ENCODE peak calls at places on chromosomes 11 and 22, in six cellular contexts. One of them, this sample, is unnamed.

GRCh38 chr11:46107780-46108179 is 13.5 kb downstream of the PHF21A start:
- DNase-seq in MM.1S: no peak
- DNase-seq in HAP-1: no peak
- DNase-seq in right atrium auricular region: no peak
- DNase-seq in uterus: no peak
- DNase-seq in naive thymus-derived CD4-positive, alpha-beta T cell: no peak
- DNase-seq in this sample: no peak

GRCh38 chr11:63892233-63892632 is 24.7 kb downstream of the RCOR2 start:
- DNase-seq in MM.1S: no peak
- DNase-seq in uterus: no peak
- DNase-seq in naive thymus-derived CD4-positive, alpha-beta T cell: no peak
- DNase-seq in right atrium auricular region: no peak
- DNase-seq in HAP-1: no peak
- DNase-seq in this sample: no peak

GRCh38 chr22:30079952-30080533 is at the start of gene HORMAD2:
- DNase-seq in uterus: no peak
- DNase-seq in naive thymus-derived CD4-positive, alpha-beta T cell: no peak
- DNase-seq in right atrium auricular region: no peak
- DNase-seq in MM.1S: peak; percentile 14
- DNase-seq in HAP-1: no peak
- DNase-seq in this sample: no peak

GRCh38 chr22:27610863-27611786 is 190.4 kb downstream of the MN1 start:
- DNase-seq in uterus: no peak
- DNase-seq in HAP-1: no peak
- DNase-seq in right atrium auricular region: no peak
- DNase-seq in naive thymus-derived CD4-positive, alpha-beta T cell: no peak
- DNase-seq in MM.1S: no peak
- DNase-seq in this sample: no peak

GRCh38 chr11:35932641-35933571 is 11.0 kb upstream of the LDLRAD3 start:
- DNase-seq in HAP-1: no peak
- DNase-seq in MM.1S: no peak
- DNase-seq in uterus: no peak
- DNase-seq in right atrium auricular region: no peak
- DNase-seq in naive thymus-derived CD4-positive, alpha-beta T cell: no peak
- DNase-seq in this sample: no peak

GRCh38 chr11:93905384-93905783 is 55.0 kb upstream of the VSTM5 start:
- DNase-seq in right atrium auricular region: no peak
- DNase-seq in MM.1S: no peak
- DNase-seq in naive thymus-derived CD4-positive, alpha-beta T cell: no peak
- DNase-seq in HAP-1: no peak
- DNase-seq in uterus: no peak
- DNase-seq in this sample: no peak

GRCh38 chr11:95556342-95557151 is 233.0 kb downstream of the FAM76B start:
- DNase-seq in right atrium auricular region: no peak
- DNase-seq in MM.1S: peak; percentile 71
- DNase-seq in HAP-1: no peak
- DNase-seq in uterus: peak; percentile 78
- DNase-seq in naive thymus-derived CD4-positive, alpha-beta T cell: no peak
- DNase-seq in this sample: no peak

GRCh38 chr11:78425436-78425835 is 7.8 kb upstream of the GAB2 start:
- DNase-seq in HAP-1: no peak
- DNase-seq in naive thymus-derived CD4-positive, alpha-beta T cell: no peak
- DNase-seq in uterus: no peak
- DNase-seq in right atrium auricular region: no peak
- DNase-seq in MM.1S: no peak
- DNase-seq in this sample: no peak

GRCh38 chr22:44486538-44486937 is 11.5 kb downstream of the RTL6 start:
- DNase-seq in MM.1S: no peak
- DNase-seq in uterus: no peak
- DNase-seq in naive thymus-derived CD4-positive, alpha-beta T cell: no peak
- DNase-seq in HAP-1: no peak
- DNase-seq in right atrium auricular region: peak; percentile 52
- DNase-seq in this sample: no peak

GRCh38 chr11:62505112-62505783 is 41.4 kb downstream of the AHNAK start:
- DNase-seq in right atrium auricular region: no peak
- DNase-seq in naive thymus-derived CD4-positive, alpha-beta T cell: no peak
- DNase-seq in MM.1S: no peak
- DNase-seq in HAP-1: no peak
- DNase-seq in uterus: peak; percentile 28
- DNase-seq in this sample: no peak

GRCh38 chr11:118241191-118242098 is 10.7 kb downstream of the MPZL3 start:
- DNase-seq in HAP-1: no peak
- DNase-seq in uterus: peak; percentile 28
- DNase-seq in naive thymus-derived CD4-positive, alpha-beta T cell: no peak
- DNase-seq in right atrium auricular region: no peak
- DNase-seq in MM.1S: no peak
- DNase-seq in this sample: no peak

GRCh38 chr11:47376543-47377371 is 1.6 kb downstream of the SPI1 start:
- DNase-seq in uterus: no peak
- DNase-seq in HAP-1: no peak
- DNase-seq in right atrium auricular region: no peak
- DNase-seq in naive thymus-derived CD4-positive, alpha-beta T cell: no peak
- DNase-seq in MM.1S: no peak
- DNase-seq in this sample: no peak

GRCh38 chr22:20566420-20567260 is 59.2 kb downstream of the MED15 start:
- DNase-seq in naive thymus-derived CD4-positive, alpha-beta T cell: peak; percentile 89
- DNase-seq in HAP-1: no peak
- DNase-seq in right atrium auricular region: no peak
- DNase-seq in uterus: peak; percentile 72
- DNase-seq in MM.1S: no peak
- DNase-seq in this sample: peak; percentile 33

GRCh38 chr22:19916941-19917340 is 24.6 kb upstream of the COMT start:
- DNase-seq in HAP-1: no peak
- DNase-seq in MM.1S: peak; percentile 64
- DNase-seq in naive thymus-derived CD4-positive, alpha-beta T cell: no peak
- DNase-seq in uterus: no peak
- DNase-seq in right atrium auricular region: no peak
- DNase-seq in this sample: no peak

GRCh38 chr11:76086713-76087635 is 119.3 kb downstream of the WNT11 start:
- DNase-seq in naive thymus-derived CD4-positive, alpha-beta T cell: no peak
- DNase-seq in right atrium auricular region: no peak
- DNase-seq in uterus: no peak
- DNase-seq in HAP-1: no peak
- DNase-seq in MM.1S: no peak
- DNase-seq in this sample: no peak

GRCh38 chr11:105611414-105611813 is 1.5 kb downstream of the GRIA4 start:
- DNase-seq in uterus: no peak
- DNase-seq in right atrium auricular region: no peak
- DNase-seq in naive thymus-derived CD4-positive, alpha-beta T cell: no peak
- DNase-seq in HAP-1: no peak
- DNase-seq in MM.1S: no peak
- DNase-seq in this sample: no peak

GRCh38 chr11:126943319-126943718 is 57.3 kb downstream of the KIRREL3 start:
- DNase-seq in naive thymus-derived CD4-positive, alpha-beta T cell: no peak
- DNase-seq in right atrium auricular region: no peak
- DNase-seq in HAP-1: no peak
- DNase-seq in MM.1S: no peak
- DNase-seq in uterus: no peak
- DNase-seq in this sample: no peak

GRCh38 chr11:71449596-71449995 is 1.4 kb upstream of the DHCR7 start:
- DNase-seq in HAP-1: no peak
- DNase-seq in naive thymus-derived CD4-positive, alpha-beta T cell: no peak
- DNase-seq in right atrium auricular region: no peak
- DNase-seq in MM.1S: no peak
- DNase-seq in uterus: no peak
- DNase-seq in this sample: no peak

GRCh38 chr11:119774180-119774763 is 45.3 kb upstream of the NECTIN1 start:
- DNase-seq in uterus: no peak
- DNase-seq in right atrium auricular region: no peak
- DNase-seq in MM.1S: peak; percentile 49
- DNase-seq in HAP-1: no peak
- DNase-seq in naive thymus-derived CD4-positive, alpha-beta T cell: no peak
- DNase-seq in this sample: no peak

GRCh38 chr22:35400335-35400680 is 368 bp downstream of the MCM5 start:
- DNase-seq in uterus: no peak
- DNase-seq in naive thymus-derived CD4-positive, alpha-beta T cell: no peak
- DNase-seq in HAP-1: no peak
- DNase-seq in right atrium auricular region: no peak
- DNase-seq in MM.1S: peak; percentile 40
- DNase-seq in this sample: peak; percentile 18

GRCh38 chr11:77407613-77408012 is 66.3 kb downstream of the PAK1 start:
- DNase-seq in naive thymus-derived CD4-positive, alpha-beta T cell: no peak
- DNase-seq in right atrium auricular region: no peak
- DNase-seq in HAP-1: no peak
- DNase-seq in MM.1S: no peak
- DNase-seq in uterus: peak; percentile 40
- DNase-seq in this sample: no peak

GRCh38 chr11:1326435-1327063 is 17.1 kb upstream of the TOLLIP start:
- DNase-seq in MM.1S: no peak
- DNase-seq in right atrium auricular region: no peak
- DNase-seq in HAP-1: no peak
- DNase-seq in naive thymus-derived CD4-positive, alpha-beta T cell: no peak
- DNase-seq in uterus: no peak
- DNase-seq in this sample: no peak

GRCh38 chr11:19511413-19512183 is 201.0 kb upstream of the NAV2 start:
- DNase-seq in HAP-1: no peak
- DNase-seq in MM.1S: no peak
- DNase-seq in naive thymus-derived CD4-positive, alpha-beta T cell: no peak
- DNase-seq in uterus: peak; percentile 19
- DNase-seq in right atrium auricular region: peak; percentile 73
- DNase-seq in this sample: no peak

GRCh38 chr11:119405986-119406385 is 17.0 kb downstream of the THY1 start:
- DNase-seq in naive thymus-derived CD4-positive, alpha-beta T cell: no peak
- DNase-seq in uterus: no peak
- DNase-seq in MM.1S: no peak
- DNase-seq in right atrium auricular region: no peak
- DNase-seq in HAP-1: no peak
- DNase-seq in this sample: no peak

GRCh38 chr22:30038219-30038618 is 42.0 kb upstream of the HORMAD2 start:
- DNase-seq in HAP-1: no peak
- DNase-seq in naive thymus-derived CD4-positive, alpha-beta T cell: no peak
- DNase-seq in uterus: peak; percentile 29
- DNase-seq in right atrium auricular region: no peak
- DNase-seq in MM.1S: no peak
- DNase-seq in this sample: no peak

GRCh38 chr11:126607374-126607773 is 251.9 kb downstream of the ST3GAL4 start:
- DNase-seq in HAP-1: peak; percentile 31
- DNase-seq in uterus: no peak
- DNase-seq in right atrium auricular region: peak; percentile 62
- DNase-seq in MM.1S: peak; percentile 45
- DNase-seq in naive thymus-derived CD4-positive, alpha-beta T cell: no peak
- DNase-seq in this sample: no peak

GRCh38 chr11:117944554-117944953 is 15.4 kb upstream of the TMPRSS13 start:
- DNase-seq in uterus: no peak
- DNase-seq in MM.1S: no peak
- DNase-seq in naive thymus-derived CD4-positive, alpha-beta T cell: no peak
- DNase-seq in right atrium auricular region: no peak
- DNase-seq in HAP-1: no peak
- DNase-seq in this sample: no peak

DNA sequence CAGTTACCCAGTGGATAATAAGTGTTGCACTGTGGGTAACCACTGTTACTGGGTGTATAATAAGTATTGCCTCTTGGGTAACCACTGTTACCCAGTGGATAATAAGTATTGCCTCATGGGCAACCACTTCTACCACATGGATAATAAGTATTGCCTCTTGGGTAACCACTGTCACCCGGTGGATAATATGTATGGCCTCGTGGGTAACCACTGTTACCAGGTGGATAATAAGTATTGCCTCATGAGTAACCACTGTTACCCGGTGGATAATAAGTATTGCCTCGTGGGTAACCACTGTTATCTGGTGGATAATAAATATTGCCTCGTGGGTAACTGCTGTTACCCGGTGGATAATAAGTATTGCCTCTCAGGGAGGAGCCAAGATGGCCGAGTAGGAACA is 29.7 kb upstream of the NXPE4 start:
- DNase-seq in right atrium auricular region: no peak
- DNase-seq in uterus: no peak
- DNase-seq in HAP-1: no peak
- DNase-seq in MM.1S: no peak
- DNase-seq in naive thymus-derived CD4-positive, alpha-beta T cell: no peak
- DNase-seq in this sample: no peak
- H3K9me3 ChIP-seq in right atrium auricular region: no peaks in the 10 kb centered on the region
- H3K9me3 ChIP-seq in uterus: no peaks in the 10 kb centered on the region
- H3K9me3 ChIP-seq in HAP-1: no peaks in the 10 kb centered on the region
- H3K9me3 ChIP-seq in MM.1S: no peaks in the 10 kb centered on the region
- H3K9me3 ChIP-seq in naive thymus-derived CD4-positive, alpha-beta T cell: no peaks in the 10 kb centered on the region
- H3K9me3 ChIP-seq in this sample: peaks cover 1% of the 10 kb centered on the region

GRCh38 chr22:49568751-49569285 is 258.9 kb downstream of the BRD1 start:
- DNase-seq in naive thymus-derived CD4-positive, alpha-beta T cell: no peak
- DNase-seq in HAP-1: no peak
- DNase-seq in MM.1S: no peak
- DNase-seq in uterus: no peak
- DNase-seq in right atrium auricular region: no peak
- DNase-seq in this sample: no peak

GRCh38 chr22:49569286-49570031 is 258.2 kb downstream of the BRD1 start:
- DNase-seq in uterus: no peak
- DNase-seq in HAP-1: no peak
- DNase-seq in right atrium auricular region: no peak
- DNase-seq in MM.1S: no peak
- DNase-seq in naive thymus-derived CD4-positive, alpha-beta T cell: no peak
- DNase-seq in this sample: no peak

GRCh38 chr22:49570032-49570848 is 257.4 kb downstream of the BRD1 start:
- DNase-seq in uterus: peak; percentile 2
- DNase-seq in MM.1S: no peak
- DNase-seq in right atrium auricular region: no peak
- DNase-seq in HAP-1: no peak
- DNase-seq in naive thymus-derived CD4-positive, alpha-beta T cell: no peak
- DNase-seq in this sample: no peak

GRCh38 chr22:49573109-49573765 is 254.4 kb downstream of the BRD1 start:
- DNase-seq in uterus: no peak
- DNase-seq in MM.1S: no peak
- DNase-seq in HAP-1: no peak
- DNase-seq in naive thymus-derived CD4-positive, alpha-beta T cell: no peak
- DNase-seq in right atrium auricular region: no peak
- DNase-seq in this sample: no peak

DNA sequence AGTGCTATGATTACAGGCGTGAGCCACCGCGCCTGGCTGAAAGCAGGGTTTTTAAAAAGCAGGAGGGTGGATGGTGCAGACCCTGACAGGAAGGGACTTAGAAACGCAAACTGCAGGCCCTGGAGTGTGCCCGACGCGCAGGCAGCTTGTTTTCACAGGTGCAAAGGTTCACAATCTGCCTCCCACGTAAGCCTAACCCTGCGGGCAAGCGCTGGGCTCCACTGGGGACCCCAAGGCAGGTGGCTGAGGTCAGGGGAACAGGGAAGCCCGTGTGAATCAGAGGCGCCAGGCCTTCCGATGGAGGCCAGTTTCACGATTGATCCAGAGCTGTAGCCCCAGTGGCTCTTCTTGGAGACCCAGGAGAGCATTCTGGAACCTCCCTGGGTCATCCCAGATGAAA is 256.3 kb downstream of the BRD1 start:
- DNase-seq in uterus: no peak
- DNase-seq in MM.1S: no peak
- DNase-seq in HAP-1: no peak
- DNase-seq in naive thymus-derived CD4-positive, alpha-beta T cell: no peak
- DNase-seq in right atrium auricular region: no peak
- DNase-seq in this sample: no peak
- H3K9me3 ChIP-seq in uterus: no peaks in the 10 kb centered on the region
- H3K9me3 ChIP-seq in MM.1S: no peaks in the 10 kb centered on the region
- H3K9me3 ChIP-seq in HAP-1: no peaks in the 10 kb centered on the region
- H3K9me3 ChIP-seq in naive thymus-derived CD4-positive, alpha-beta T cell: no peaks in the 10 kb centered on the region
- H3K9me3 ChIP-seq in right atrium auricular region: no peaks in the 10 kb centered on the region
- H3K9me3 ChIP-seq in this sample: no peaks in the 10 kb centered on the region

GRCh38 chr11:68481579-68482240 is 21.2 kb downstream of the PPP6R3 start:
- DNase-seq in HAP-1: no peak
- DNase-seq in MM.1S: no peak
- DNase-seq in naive thymus-derived CD4-positive, alpha-beta T cell: no peak
- DNase-seq in right atrium auricular region: no peak
- DNase-seq in uterus: no peak
- DNase-seq in this sample: no peak
- H3K9me3 ChIP-seq in HAP-1: peaks cover 3% of the 10 kb centered on the region
- H3K9me3 ChIP-seq in MM.1S: no peaks in the 10 kb centered on the region
- H3K9me3 ChIP-seq in naive thymus-derived CD4-positive, alpha-beta T cell: no peaks in the 10 kb centered on the region
- H3K9me3 ChIP-seq in right atrium auricular region: no peaks in the 10 kb centered on the region
- H3K9me3 ChIP-seq in uterus: no peaks in the 10 kb centered on the region
- H3K9me3 ChIP-seq in this sample: no peaks in the 10 kb centered on the region

GRCh38 chr22:47354668-47355387 is 592.4 kb downstream of the TBC1D22A start:
- DNase-seq in MM.1S: no peak
- DNase-seq in naive thymus-derived CD4-positive, alpha-beta T cell: no peak
- DNase-seq in right atrium auricular region: peak; percentile 36
- DNase-seq in HAP-1: no peak
- DNase-seq in uterus: no peak
- DNase-seq in this sample: no peak
- H3K9me3 ChIP-seq in MM.1S: no peaks in the 10 kb centered on the region
- H3K9me3 ChIP-seq in naive thymus-derived CD4-positive, alpha-beta T cell: no peaks in the 10 kb centered on the region
- H3K9me3 ChIP-seq in right atrium auricular region: no peaks in the 10 kb centered on the region
- H3K9me3 ChIP-seq in HAP-1: no peaks in the 10 kb centered on the region
- H3K9me3 ChIP-seq in uterus: no peaks in the 10 kb centered on the region
- H3K9me3 ChIP-seq in this sample: no peaks in the 10 kb centered on the region